ENCODE peak calls at places on chromosomes 4 and X, in five cellular contexts. One of them, this sample, is unnamed.

GRCh38 chr4:93444860-93445259 is 383.7 kb upstream of the ATOH1 start:
- DNase-seq in RWPE1: no peak
- DNase-seq in aorta: no peak
- DNase-seq in ascending aorta: no peak
- DNase-seq in substantia nigra: no peak
- DNase-seq in this sample: no peak

GRCh38 chrX:130285710-130286109 is 17.0 kb upstream of the ZNF280C start:
- DNase-seq in ascending aorta: no peak
- DNase-seq in aorta: no peak
- DNase-seq in substantia nigra: no peak
- DNase-seq in RWPE1: no peak
- DNase-seq in this sample: no peak

GRCh38 chr4:19945979-19946380 is 305.7 kb upstream of the SLIT2 start:
- DNase-seq in RWPE1: peak
- DNase-seq in substantia nigra: no peak
- DNase-seq in ascending aorta: no peak
- DNase-seq in aorta: no peak
- DNase-seq in this sample: no peak

GRCh38 chr4:93791570-93792195 is 36.9 kb upstream of the ATOH1 start:
- DNase-seq in substantia nigra: peak
- DNase-seq in ascending aorta: no peak
- DNase-seq in RWPE1: peak
- DNase-seq in aorta: no peak
- DNase-seq in this sample: no peak

GRCh38 chr4:147285751-147286150 is 195.1 kb upstream of the EDNRA start:
- DNase-seq in ascending aorta: no peak
- DNase-seq in aorta: no peak
- DNase-seq in substantia nigra: peak
- DNase-seq in RWPE1: no peak
- DNase-seq in this sample: no peak

GRCh38 chr4:88802138-88802537 is 104.5 kb upstream of the NAP1L5 start:
- DNase-seq in ascending aorta: no peak
- DNase-seq in RWPE1: no peak
- DNase-seq in substantia nigra: no peak
- DNase-seq in aorta: no peak
- DNase-seq in this sample: no peak

GRCh38 chrX:57932266-57932665 is 22.0 kb upstream of the ZXDA start:
- DNase-seq in ascending aorta: no peak
- DNase-seq in aorta: no peak
- DNase-seq in RWPE1: no peak
- DNase-seq in substantia nigra: no peak
- DNase-seq in this sample: no peak

GRCh38 chrX:69139516-69139915 is 25.7 kb downstream of the PJA1 start:
- DNase-seq in ascending aorta: no peak
- DNase-seq in aorta: peak
- DNase-seq in substantia nigra: no peak
- DNase-seq in RWPE1: no peak
- DNase-seq in this sample: no peak

GRCh38 chrX:127313638-127314037 is 494.1 kb downstream of the PRR32 start:
- DNase-seq in RWPE1: no peak
- DNase-seq in aorta: no peak
- DNase-seq in substantia nigra: no peak
- DNase-seq in ascending aorta: no peak
- DNase-seq in this sample: no peak

GRCh38 chr4:94504545-94504944 is 52.8 kb downstream of the PDLIM5 start:
- DNase-seq in ascending aorta: no peak
- DNase-seq in aorta: no peak
- DNase-seq in substantia nigra: no peak
- DNase-seq in RWPE1: no peak
- DNase-seq in this sample: no peak

GRCh38 chrX:18377802-18378201 is 23.3 kb upstream of the SCML2 start:
- DNase-seq in RWPE1: no peak
- DNase-seq in substantia nigra: no peak
- DNase-seq in ascending aorta: no peak
- DNase-seq in aorta: no peak
- DNase-seq in this sample: no peak

GRCh38 chr4:110610620-110610939 is 12.3 kb downstream of the PITX2 start:
- DNase-seq in substantia nigra: no peak
- DNase-seq in ascending aorta: no peak
- DNase-seq in aorta: no peak
- DNase-seq in RWPE1: no peak
- DNase-seq in this sample: no peak

GRCh38 chr4:78735697-78736096 is 40.5 kb upstream of the BMP2K start:
- DNase-seq in aorta: no peak
- DNase-seq in RWPE1: no peak
- DNase-seq in substantia nigra: no peak
- DNase-seq in ascending aorta: no peak
- DNase-seq in this sample: no peak

GRCh38 chr4:53931423-53932060 is 132.9 kb downstream of the CHIC2 start:
- DNase-seq in ascending aorta: no peak
- DNase-seq in RWPE1: no peak
- DNase-seq in substantia nigra: no peak
- DNase-seq in aorta: no peak
- DNase-seq in this sample: no peak

GRCh38 chr4:7362862-7363430 is 71.8 kb downstream of the PSAPL1 start:
- DNase-seq in ascending aorta: no peak
- DNase-seq in RWPE1: no peak
- DNase-seq in substantia nigra: no peak
- DNase-seq in aorta: no peak
- DNase-seq in this sample: no peak

GRCh38 chr4:91427171-91427570 is 876.6 kb upstream of the GRID2 start:
- DNase-seq in aorta: no peak
- DNase-seq in ascending aorta: no peak
- DNase-seq in RWPE1: peak
- DNase-seq in substantia nigra: no peak
- DNase-seq in this sample: no peak

GRCh38 chr4:112509243-112510190 is 6.5 kb downstream of the NEUROG2 start:
- DNase-seq in RWPE1: no peak
- DNase-seq in aorta: no peak
- DNase-seq in substantia nigra: no peak
- DNase-seq in ascending aorta: no peak
- DNase-seq in this sample: no peak

DNA sequence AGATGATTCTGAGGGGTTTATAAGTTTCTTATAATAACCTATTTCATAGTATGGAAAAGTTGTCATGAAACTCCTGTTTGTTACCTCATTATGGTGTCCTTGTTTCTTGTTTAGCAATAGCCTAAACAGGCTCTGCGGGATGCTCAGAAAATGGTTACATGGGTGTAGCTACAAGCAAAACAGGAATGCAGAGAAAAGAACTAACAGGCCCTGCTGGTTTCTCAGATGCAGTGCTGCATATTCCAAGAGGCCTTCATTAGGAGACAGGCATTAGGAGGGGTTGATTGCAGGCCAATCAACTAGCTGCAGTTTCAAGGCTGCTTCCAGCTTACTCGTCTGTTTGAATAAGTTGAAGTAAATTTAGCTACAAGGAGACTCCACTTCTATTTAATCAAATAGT is 37.6 kb upstream of the HPGD start:
- DNase-seq in substantia nigra: no peak
- DNase-seq in aorta: no peak
- DNase-seq in ascending aorta: no peak
- DNase-seq in RWPE1: no peak
- DNase-seq in this sample: no peak
- H3K27ac ChIP-seq in substantia nigra: no peak
- H3K27ac ChIP-seq in aorta: no peak
- H3K27ac ChIP-seq in ascending aorta: no peak
- H3K27ac ChIP-seq in RWPE1: no peak
- H3K27ac ChIP-seq in this sample: no peak

GRCh38 chrX:138711399-138712347 is at the start of gene FGF13:
- DNase-seq in substantia nigra: no peak
- DNase-seq in aorta: peak
- DNase-seq in ascending aorta: peak
- DNase-seq in RWPE1: no peak
- DNase-seq in this sample: no peak

GRCh38 chrX:138710311-138710791 is 1.2 kb downstream of the FGF13 start:
- DNase-seq in substantia nigra: no peak
- DNase-seq in RWPE1: no peak
- DNase-seq in aorta: peak
- DNase-seq in ascending aorta: peak
- DNase-seq in this sample: no peak

GRCh38 chrX:138710866-138711331 is 618 bp downstream of the FGF13 start:
- DNase-seq in substantia nigra: no peak
- DNase-seq in aorta: peak
- DNase-seq in ascending aorta: peak
- DNase-seq in RWPE1: no peak
- DNase-seq in this sample: no peak

GRCh38 chrX:138708268-138708667 is 3.2 kb downstream of the FGF13 start:
- DNase-seq in aorta: no peak
- DNase-seq in substantia nigra: no peak
- DNase-seq in ascending aorta: no peak
- DNase-seq in RWPE1: no peak
- DNase-seq in this sample: no peak

DNA sequence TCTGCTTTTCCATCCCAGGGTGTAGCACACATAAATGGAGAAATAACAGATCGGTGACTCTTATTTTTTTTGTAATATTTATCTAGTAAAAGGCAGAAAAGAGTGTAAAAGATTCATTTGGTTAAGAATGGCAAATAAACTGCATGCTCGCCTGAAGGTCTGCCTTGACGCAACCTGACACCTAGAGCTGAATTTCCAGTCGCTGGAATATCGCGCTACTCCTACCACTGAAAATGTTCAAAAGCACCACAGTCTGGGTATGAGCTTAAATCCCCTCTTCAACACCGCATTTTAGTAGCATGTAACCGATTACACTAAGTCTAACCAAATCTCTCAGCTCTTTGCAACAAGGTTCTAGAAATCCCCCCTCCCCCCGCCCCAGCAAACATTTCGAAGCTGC is 1.6 kb downstream of the FGF13 start:
- DNase-seq in ascending aorta: no peak
- DNase-seq in substantia nigra: no peak
- DNase-seq in RWPE1: no peak
- DNase-seq in aorta: no peak
- DNase-seq in this sample: no peak
- H3K27ac ChIP-seq in ascending aorta: no peak
- H3K27ac ChIP-seq in substantia nigra: no peak
- H3K27ac ChIP-seq in RWPE1: no peak
- H3K27ac ChIP-seq in aorta: no peak
- H3K27ac ChIP-seq in this sample: no peak

GRCh38 chrX:46626566-46626965 is 53.0 kb downstream of the CHST7 start:
- DNase-seq in substantia nigra: no peak
- DNase-seq in aorta: no peak
- DNase-seq in RWPE1: no peak
- DNase-seq in ascending aorta: no peak
- DNase-seq in this sample: no peak
- H3K27ac ChIP-seq in substantia nigra: no peak
- H3K27ac ChIP-seq in aorta: no peak
- H3K27ac ChIP-seq in RWPE1: no peak
- H3K27ac ChIP-seq in ascending aorta: no peak
- H3K27ac ChIP-seq in this sample: peak

DNA sequence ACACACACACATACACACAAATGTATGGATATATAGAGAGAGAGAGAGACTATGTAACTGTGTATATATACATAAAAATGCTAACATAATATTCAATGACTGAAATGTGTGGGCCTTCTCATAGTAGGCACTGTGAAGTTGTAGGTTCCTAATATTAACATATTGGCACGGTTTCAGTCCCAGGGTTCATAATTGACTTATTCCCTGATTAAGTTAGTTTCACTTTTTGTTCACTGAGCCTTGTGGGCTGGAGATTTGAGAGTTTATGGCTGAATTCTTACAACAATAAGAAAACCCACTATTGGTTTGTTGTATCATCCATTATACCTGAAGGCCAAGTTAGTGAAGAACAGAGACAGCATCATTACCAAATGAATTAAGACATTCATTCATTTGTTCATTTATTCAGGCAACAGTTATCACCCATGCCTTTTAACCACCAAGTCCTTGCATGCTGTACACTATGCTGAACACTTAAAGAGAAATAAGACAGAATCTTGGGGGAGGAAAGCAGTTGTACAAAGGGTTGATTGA is 68.6 kb downstream of the GAB1 start:
- DNase-seq in ascending aorta: no peak
- DNase-seq in substantia nigra: no peak
- DNase-seq in aorta: no peak
- DNase-seq in RWPE1: no peak
- DNase-seq in this sample: no peak
- H3K27ac ChIP-seq in ascending aorta: peak
- H3K27ac ChIP-seq in substantia nigra: peak
- H3K27ac ChIP-seq in aorta: no peak
- H3K27ac ChIP-seq in RWPE1: no peak
- H3K27ac ChIP-seq in this sample: no peak

GRCh38 chrX:134603806-134604700 is 54.2 kb downstream of the PLAC1 start:
- DNase-seq in aorta: no peak
- DNase-seq in substantia nigra: no peak
- DNase-seq in ascending aorta: no peak
- DNase-seq in RWPE1: peak
- DNase-seq in this sample: no peak
- H3K27ac ChIP-seq in aorta: no peak
- H3K27ac ChIP-seq in substantia nigra: no peak
- H3K27ac ChIP-seq in ascending aorta: no peak
- H3K27ac ChIP-seq in RWPE1: peak
- H3K27ac ChIP-seq in this sample: no peak